ENCODE peak calls at places on chromosomes 3 and 15, in five cellular contexts. R, Q, H, I and O are unnamed samples.

GRCh38 chr3:179760944-179761343 is 108.1 kb downstream of the USP13 start:
- DNase-seq in R (no peak), Q (peak; percentile 79), H (no peak), I (no peak), O (no peak)

GRCh38 chr3:101249512-101249911 is 70.9 kb downstream of the IMPG2 start:
- DNase-seq in R (no peak), Q (no peak), H (no peak), I (no peak), O (no peak)

GRCh38 chr3:139506792-139507191 is 30.5 kb upstream of the RBP2 start:
- DNase-seq in R (no peak), Q (no peak), H (no peak), I (no peak), O (no peak)

GRCh38 chr15:90681480-90681879 is 35.7 kb upstream of the BLM start:
- DNase-seq in R (no peak), Q (no peak), H (no peak), I (no peak), O (no peak)

GRCh38 chr3:124774305-124774673 is 44.0 kb downstream of the UMPS start:
- DNase-seq in R (peak; percentile 68), Q (peak; percentile 81), H (no peak), I (peak; percentile 50), O (no peak)

GRCh38 chr15:58981808-58982475 is 5.5 kb upstream of the RNF111 start:
- DNase-seq in R (no peak), Q (no peak), H (no peak), I (no peak), O (peak; percentile 43)

GRCh38 chr3:121989943-121990342 is 32.1 kb downstream of the ILDR1 start:
- DNase-seq in R (no peak), Q (no peak), H (no peak), I (no peak), O (no peak)

GRCh38 chr3:108388136-108389132 is 92.1 kb downstream of the HHLA2 start:
- DNase-seq in R (no peak), Q (no peak), H (no peak), I (no peak), O (no peak)

GRCh38 chr15:57694264-57694663 is 12.2 kb upstream of the POLR2M start:
- DNase-seq in R (no peak), Q (no peak), H (no peak), I (no peak), O (no peak)

GRCh38 chr15:84752700-84753099 is 4.3 kb downstream of the ZNF592 start:
- DNase-seq in R (no peak), Q (no peak), H (no peak), I (no peak), O (no peak)

GRCh38 chr15:89674526-89674925 is 4.6 kb downstream of the PLIN1 start:
- DNase-seq in R (no peak), Q (no peak), H (no peak), I (no peak), O (no peak)

GRCh38 chr15:37106490-37107001 is 6.2 kb upstream of the MEIS2 start:
- DNase-seq in R (no peak), Q (peak; percentile 67), H (no peak), I (peak; percentile 68), O (no peak)

GRCh38 chr3:8737301-8737700 is 3.7 kb downstream of the CAV3 start:
- DNase-seq in R (no peak), Q (no peak), H (no peak), I (no peak), O (no peak)

GRCh38 chr15:48370460-48370859 is 39.2 kb downstream of the DUT start:
- DNase-seq in R (no peak), Q (no peak), H (no peak), I (no peak), O (no peak)

GRCh38 chr3:11273945-11274344 is 1.7 kb downstream of the ATG7 start:
- DNase-seq in R (peak; percentile 30), Q (peak; percentile 29), H (no peak), I (no peak), O (no peak)

GRCh38 chr3:170321326-170322034 is 36.0 kb upstream of the SKIL start:
- DNase-seq in R (no peak), Q (no peak), H (no peak), I (no peak), O (no peak)

GRCh38 chr15:66405007-66405406 is 18.3 kb downstream of the MAP2K1 start:
- DNase-seq in R (no peak), Q (no peak), H (no peak), I (no peak), O (no peak)

GRCh38 chr15:66402885-66403284 is 16.2 kb downstream of the MAP2K1 start:
- DNase-seq in R (no peak), Q (no peak), H (no peak), I (no peak), O (no peak)

GRCh38 chr15:66404532-66404931 is 17.8 kb downstream of the MAP2K1 start:
- DNase-seq in R (no peak), Q (no peak), H (no peak), I (no peak), O (no peak)

GRCh38 chr15:66403323-66403722 is 16.6 kb downstream of the MAP2K1 start:
- DNase-seq in R (no peak), Q (no peak), H (no peak), I (no peak), O (no peak)

DNA sequence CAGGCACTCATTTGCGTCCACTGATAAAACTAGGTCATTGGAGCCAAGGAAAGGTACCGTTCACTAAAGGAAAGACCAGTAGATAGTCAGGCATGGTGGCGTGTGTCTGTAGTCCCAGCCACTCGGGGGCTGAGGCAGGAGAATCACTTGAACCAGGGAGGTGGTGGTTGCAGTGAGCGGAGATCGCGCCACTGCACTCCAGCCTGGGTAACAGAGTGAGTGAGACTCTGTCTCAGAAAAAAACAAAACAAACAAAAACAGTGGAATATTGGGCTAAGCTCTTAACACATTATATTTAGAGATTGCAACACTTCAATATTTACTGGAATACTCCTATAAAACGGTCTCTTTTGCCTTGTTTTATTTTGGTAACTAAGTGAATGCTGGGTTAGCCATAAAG is 17.4 kb downstream of the MAP2K1 start:
- DNase-seq in R (no peak), Q (no peak), H (no peak), I (no peak), O (no peak)
- H3K4me1 ChIP-seq in R (peaks cover 86% of the 10 kb centered on the region), Q (peaks cover 41% of the 10 kb centered on the region), H (peaks cover 78% of the 10 kb centered on the region), I (peaks cover 47% of the 10 kb centered on the region), O (peaks cover 44% of the 10 kb centered on the region)

GRCh38 chr3:14988988-14989394 is 41.6 kb downstream of the NR2C2 start:
- DNase-seq in R (no peak), Q (no peak), H (no peak), I (no peak), O (peak; percentile 41)
- H3K27ac ChIP-seq in R (no peak overlapping the region), Q (no peak overlapping the region), H (no peak overlapping the region), I (peak overlapping the region; percentile 82), O (no peak overlapping the region)

GRCh38 chr3:105834768-105835167 is 34.0 kb downstream of the CBLB start:
- DNase-seq in R (no peak), Q (no peak), H (no peak), I (no peak), O (no peak)

GRCh38 chr3:105837947-105838346 is 30.9 kb downstream of the CBLB start:
- DNase-seq in R (no peak), Q (no peak), H (no peak), I (no peak), O (no peak)

GRCh38 chr3:105836533-105836932 is 32.3 kb downstream of the CBLB start:
- DNase-seq in R (no peak), Q (no peak), H (no peak), I (no peak), O (peak; percentile 34)

GRCh38 chr3:105835606-105836005 is 33.2 kb downstream of the CBLB start:
- DNase-seq in R (no peak), Q (no peak), H (no peak), I (no peak), O (no peak)

GRCh38 chr3:105837143-105837740 is 31.6 kb downstream of the CBLB start:
- DNase-seq in R (no peak), Q (no peak), H (no peak), I (no peak), O (no peak)
- H3K4me3 ChIP-seq in R (peak overlapping the region; percentile 8), Q (no peak overlapping the region), H (no peak overlapping the region), I (peak overlapping the region; percentile 29), O (peak overlapping the region; percentile 61)

DNA sequence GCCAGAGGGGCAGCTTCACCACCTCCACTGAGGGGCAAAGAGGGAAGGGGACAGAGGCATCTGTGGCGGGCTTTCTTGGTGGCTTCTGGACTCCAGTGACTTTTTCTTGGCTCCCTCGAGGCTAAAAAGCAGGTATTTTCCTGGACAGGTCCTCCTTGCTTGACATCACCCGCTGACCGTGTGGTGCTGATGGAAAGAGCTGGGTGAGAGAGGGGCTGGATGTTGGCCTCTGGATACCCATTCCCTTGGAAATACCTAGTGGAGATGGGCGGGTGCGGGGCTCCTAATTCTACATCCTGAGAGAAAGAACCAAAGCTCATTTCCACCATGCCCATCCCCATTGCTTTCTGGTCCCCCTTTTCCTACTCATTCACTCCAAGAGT is 47.1 kb upstream of the TSEN2 start:
- DNase-seq in R (no peak), Q (no peak), H (no peak), I (no peak), O (no peak)
- H3K4me1 ChIP-seq in R (peaks cover 18% of the 10 kb centered on the region), Q (no peaks in the 10 kb centered on the region), H (no peaks in the 10 kb centered on the region), I (peaks cover 22% of the 10 kb centered on the region), O (no peaks in the 10 kb centered on the region)

GRCh38 chr3:13491206-13491974 is 11.3 kb downstream of the HDAC11 start:
- DNase-seq in R (no peak), Q (no peak), H (no peak), I (peak; percentile 4), O (no peak)
- H3K27ac ChIP-seq in R (no peak overlapping the region), Q (no peak overlapping the region), H (no peak overlapping the region), I (no peak overlapping the region), O (no peak overlapping the region)

GRCh38 chr3:24388159-24388558 is 106.5 kb downstream of the THRB start:
- DNase-seq in R (no peak), Q (no peak), H (no peak), I (no peak), O (no peak)

GRCh38 chr3:24388611-24389010 is 106.0 kb downstream of the THRB start:
- DNase-seq in R (no peak), Q (no peak), H (no peak), I (no peak), O (no peak)

GRCh38 chr3:24387000-24387399 is 107.7 kb downstream of the THRB start:
- DNase-seq in R (no peak), Q (no peak), H (no peak), I (no peak), O (no peak)

GRCh38 chr3:24387493-24387892 is 107.2 kb downstream of the THRB start:
- DNase-seq in R (no peak), Q (no peak), H (no peak), I (no peak), O (no peak)

GRCh38 chr3:24386458-24386857 is 108.2 kb downstream of the THRB start:
- DNase-seq in R (no peak), Q (no peak), H (no peak), I (no peak), O (no peak)
- H3K4me3 ChIP-seq in R (no peak overlapping the region), Q (no peak overlapping the region), H (no peak overlapping the region), I (no peak overlapping the region), O (no peak overlapping the region)